ENCODE peak calls at places on chromosomes 11 and 22, in five cellular contexts. D is AG08396; L is ovary; X is CD4-positive, alpha-beta memory T cell; M is cardiac fibroblast. T is an unnamed sample.

GRCh38 chr11:14029971-14030531 is 67.5 kb downstream of the SPON1 start:
- DNase-seq in D (peak; percentile 39), L (peak; percentile 86), M (peak; percentile 31), X (no peak), T (peak; percentile 93)

GRCh38 chr11:65291613-65292012 is 23.1 kb upstream of the CDC42EP2 start:
- DNase-seq in D (peak; percentile 48), X (no peak), M (peak; percentile 87), L (peak; percentile 40), T (peak; percentile 27)

GRCh38 chr11:45079943-45080719 is 66.3 kb upstream of the PRDM11 start:
- DNase-seq in D (no peak), M (no peak), X (peak; percentile 66), L (no peak), T (peak; percentile 70)

GRCh38 chr11:119783466-119784400 is 54.7 kb upstream of the NECTIN1 start:
- DNase-seq in D (no peak), M (no peak), L (no peak), X (no peak), T (peak; percentile 38)

GRCh38 chr22:49365910-49366309 is 461.8 kb downstream of the BRD1 start:
- DNase-seq in D (no peak), M (no peak), X (no peak), L (no peak), T (no peak)

GRCh38 chr11:33179431-33179830 is 18.2 kb upstream of the CSTF3 start:
- DNase-seq in M (peak; percentile 68), X (no peak), L (no peak), D (no peak), T (no peak)

GRCh38 chr22:19779685-19780268 is 19.2 kb downstream of the TBX1 start:
- DNase-seq in D (no peak), L (no peak), X (no peak), M (no peak), T (peak; percentile 16)

GRCh38 chr11:113043704-113044103 is 82.5 kb downstream of the NCAM1 start:
- DNase-seq in X (no peak), M (no peak), L (no peak), D (no peak), T (no peak)

GRCh38 chr22:20466659-20467379 is 28.8 kb downstream of the KLHL22 start:
- DNase-seq in M (no peak), D (no peak), L (no peak), X (no peak), T (no peak)

GRCh38 chr22:50672041-50672440 is 582 bp upstream of the SHANK3 start:
- DNase-seq in L (no peak), X (no peak), D (no peak), M (no peak), T (no peak)

GRCh38 chr11:19929655-19930054 is 217.0 kb downstream of the NAV2 start:
- DNase-seq in M (peak; percentile 50), X (no peak), L (no peak), D (no peak), T (no peak)

GRCh38 chr22:31628362-31628761 is 33.7 kb downstream of the PISD start:
- DNase-seq in D (no peak), M (no peak), L (no peak), X (no peak), T (no peak)

GRCh38 chr11:86278226-86278625 is 23.8 kb upstream of the HIKESHI start:
- DNase-seq in L (no peak), X (no peak), M (no peak), D (no peak), T (no peak)